ENCODE peak calls at places on chromosomes 2 and 18, in four cellular contexts. R, Z, N and X are unnamed samples.

GRCh38 chr18:48811401-48811800 is 139.4 kb downstream of the SMAD7 start:
- DNase-seq in R (no peak), Z (no peak), N (no peak), X (no peak)

GRCh38 chr2:240464514-240465241 is 29.2 kb downstream of the GPC1 start:
- DNase-seq in R (peak), Z (no peak), N (no peak), X (no peak)

GRCh38 chr2:62423235-62423634 is 82.8 kb downstream of the TMEM17 start:
- DNase-seq in R (no peak), Z (no peak), N (peak), X (no peak)

GRCh38 chr18:31195063-31195462 is 32.4 kb upstream of the DSC1 start:
- DNase-seq in R (no peak), Z (no peak), N (no peak), X (no peak)

GRCh38 chr2:201891676-201892075 is 85.3 kb downstream of the CDK15 start:
- DNase-seq in R (no peak), Z (no peak), N (no peak), X (no peak)

GRCh38 chr18:46754188-46754587 is 2.7 kb downstream of the ST8SIA5 start:
- DNase-seq in R (no peak), Z (no peak), N (peak), X (no peak)

GRCh38 chr2:232502513-232502900 is 14.9 kb upstream of the ECEL1 start:
- DNase-seq in R (no peak), Z (no peak), N (no peak), X (no peak)

GRCh38 chr2:181471227-181471626 is 14.0 kb downstream of the ITGA4 start:
- DNase-seq in R (no peak), Z (peak), N (peak), X (no peak)

GRCh38 chr18:44839239-44839666 is 158.6 kb downstream of the SETBP1 start:
- DNase-seq in R (peak), Z (peak), N (peak), X (no peak)

GRCh38 chr2:51960846-51961335 is 929.0 kb upstream of the NRXN1 start:
- DNase-seq in R (no peak), Z (peak), N (no peak), X (no peak)

GRCh38 chr18:26429535-26429934 is 118.8 kb downstream of the KCTD1 start:
- DNase-seq in R (no peak), Z (peak), N (peak), X (no peak)

GRCh38 chr2:239212553-239213419 is 188.0 kb downstream of the HDAC4 start:
- DNase-seq in R (no peak), Z (no peak), N (no peak), X (no peak)

GRCh38 chr18:24491882-24492281 is 31.4 kb downstream of the HRH4 start:
- DNase-seq in R (no peak), Z (no peak), N (no peak), X (no peak)

GRCh38 chr2:14903709-14904374 is 271.3 kb downstream of the LRATD1 start:
- DNase-seq in R (no peak), Z (no peak), N (no peak), X (no peak)

GRCh38 chr2:134320930-134321329 is 67.1 kb downstream of the MGAT5 start:
- DNase-seq in R (no peak), Z (no peak), N (no peak), X (no peak)

GRCh38 chr18:71942433-71942832 is 601.7 kb downstream of the CBLN2 start:
- DNase-seq in R (no peak), Z (no peak), N (no peak), X (no peak)

GRCh38 chr18:59231157-59231556 is 11.2 kb downstream of the GRP start:
- DNase-seq in R (no peak), Z (no peak), N (no peak), X (no peak)

GRCh38 chr18:57107141-57107832 is 39.6 kb upstream of the BOD1L2 start:
- DNase-seq in R (no peak), Z (peak), N (peak), X (no peak)

GRCh38 chr18:30929718-30930117 is 112.8 kb downstream of the DSC3 start:
- DNase-seq in R (no peak), Z (no peak), N (no peak), X (no peak)

GRCh38 chr18:57801379-57802165 is 1.5 kb downstream of the ATP8B1 start:
- DNase-seq in R (no peak), Z (peak), N (peak), X (no peak)

GRCh38 chr2:24919100-24919976 is 699 bp downstream of the ADCY3 start:
- DNase-seq in R (peak), Z (peak), N (peak), X (no peak)
- H3K4me3 ChIP-seq in R (peak), Z (peak), N (peak), X (peak)

GRCh38 chr2:218320704-218321336 is 28.5 kb upstream of the TMBIM1 start:
- DNase-seq in R (no peak), Z (no peak), N (no peak), X (no peak)
- H3K4me3 ChIP-seq in R (no peak), Z (no peak), N (no peak), X (no peak)

GRCh38 chr2:183995632-183996031 is 602.7 kb upstream of the ZNF804A start:
- DNase-seq in R (no peak), Z (peak), N (peak), X (peak)

GRCh38 chr2:184004289-184004944 is 593.9 kb upstream of the ZNF804A start:
- DNase-seq in R (no peak), Z (peak), N (no peak), X (no peak)

GRCh38 chr2:183998041-183998796 is 600.1 kb upstream of the ZNF804A start:
- DNase-seq in R (no peak), Z (no peak), N (no peak), X (no peak)

GRCh38 chr2:183996825-183997823 is 601.2 kb upstream of the ZNF804A start:
- DNase-seq in R (no peak), Z (peak), N (no peak), X (no peak)

GRCh38 chr2:183998797-183999190 is 599.5 kb upstream of the ZNF804A start:
- DNase-seq in R (no peak), Z (no peak), N (no peak), X (no peak)
- H3K4me3 ChIP-seq in R (no peak), Z (no peak), N (no peak), X (no peak)

GRCh38 chr2:42827647-42828486 is 35.5 kb upstream of the HAAO start:
- DNase-seq in R (peak), Z (peak), N (peak), X (no peak)
- H3K4me3 ChIP-seq in R (peak), Z (no peak), N (peak), X (peak)

GRCh38 chr2:219398721-219399333 is 11.1 kb upstream of the DNPEP start:
- DNase-seq in R (no peak), Z (no peak), N (peak), X (no peak)

GRCh38 chr2:219399716-219400478 is 12.2 kb upstream of the DNPEP start:
- DNase-seq in R (no peak), Z (no peak), N (peak), X (no peak)

GRCh38 chr2:219402665-219403515 is 15.2 kb upstream of the DNPEP start:
- DNase-seq in R (no peak), Z (peak), N (peak), X (peak)

GRCh38 chr2:219401621-219402020 is 13.9 kb upstream of the DNPEP start:
- DNase-seq in R (no peak), Z (no peak), N (no peak), X (no peak)

DNA sequence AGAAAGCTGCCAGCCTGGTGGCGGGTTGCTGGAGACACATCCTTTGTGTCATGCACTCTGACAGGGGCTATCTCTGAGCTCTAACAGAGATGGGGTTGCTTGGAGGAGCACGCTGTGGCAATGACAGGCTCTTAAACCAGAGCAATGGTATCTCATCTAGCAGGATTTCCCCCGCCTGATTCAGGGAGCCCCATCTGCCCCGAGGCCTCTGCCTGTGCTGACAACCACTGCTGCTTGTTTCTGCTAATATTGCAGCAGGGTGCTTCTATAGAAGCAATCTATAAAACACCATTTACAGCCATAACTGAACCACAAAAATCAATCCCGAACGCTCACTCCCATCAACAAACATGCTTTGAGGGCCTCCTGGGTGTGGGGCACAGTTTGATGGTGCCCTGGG is 12.8 kb upstream of the DNPEP start:
- DNase-seq in R (no peak), Z (no peak), N (no peak), X (no peak)
- H3K4me3 ChIP-seq in R (no peak), Z (no peak), N (no peak), X (no peak)

GRCh38 chr18:8744038-8744437 is 38.7 kb downstream of the MTCL1 start:
- DNase-seq in R (no peak), Z (no peak), N (no peak), X (no peak)
- H3K4me3 ChIP-seq in R (no peak), Z (no peak), N (no peak), X (no peak)

GRCh38 chr2:27083410-27084296 is 2.9 kb upstream of the KHK start:
- DNase-seq in R (peak), Z (no peak), N (no peak), X (no peak)

GRCh38 chr2:27085670-27086089 is 892 bp upstream of the KHK start:
- DNase-seq in R (peak), Z (peak), N (peak), X (no peak)

GRCh38 chr2:27086090-27086721 is 366 bp upstream of the KHK start:
- DNase-seq in R (peak), Z (peak), N (peak), X (peak)

GRCh38 chr2:27084297-27085061 is 2.1 kb upstream of the KHK start:
- DNase-seq in R (no peak), Z (no peak), N (no peak), X (no peak)

GRCh38 chr2:27085062-27085669 is 1.4 kb upstream of the KHK start:
- DNase-seq in R (no peak), Z (no peak), N (no peak), X (no peak)
- H3K4me3 ChIP-seq in R (peak), Z (no peak), N (peak), X (peak)

DNA sequence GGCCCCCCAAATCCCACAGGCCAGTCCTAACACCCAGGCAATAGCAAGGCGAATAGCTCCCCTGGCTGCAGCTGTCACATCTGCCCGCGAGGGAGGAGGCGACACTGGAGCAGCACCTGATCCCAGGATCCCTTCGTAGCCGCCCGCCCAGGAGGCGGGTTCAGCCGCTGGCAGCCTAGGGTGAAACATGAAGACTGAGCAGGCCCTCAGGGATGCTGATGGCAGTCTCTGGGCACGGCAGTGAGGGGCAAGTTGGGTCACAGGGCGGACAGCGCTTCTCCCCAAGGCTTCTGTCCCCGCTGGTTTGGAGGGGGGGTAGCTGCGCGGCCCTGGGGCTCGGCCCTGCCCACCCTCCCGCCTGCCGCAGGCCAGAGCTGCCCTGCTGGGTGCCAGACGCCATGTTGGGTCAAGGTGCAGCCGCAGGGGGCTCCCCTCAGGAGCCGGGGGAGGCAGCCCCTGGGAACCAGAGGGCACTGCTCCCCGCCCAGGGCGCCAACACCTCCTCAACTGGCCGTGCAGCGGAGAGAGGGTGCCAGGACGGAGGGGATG is 1.9 kb downstream of the DNMT3A start:
- DNase-seq in R (no peak), Z (no peak), N (no peak), X (no peak)
- H3K4me3 ChIP-seq in R (peak), Z (no peak), N (peak), X (peak)